ENCODE peak calls at places on chromosomes 1 and 21, in ten cellular contexts. One of them, this sample, is unnamed.

GRCh38 chr1:57411262-57411661 is 12.6 kb downstream of the DAB1 start:
- DNase-seq in heart right ventricle: no peak
- DNase-seq in NB4: no peak
- DNase-seq in fibroblast of lung: peak
- DNase-seq in skeletal muscle cell: peak
- DNase-seq in cardiac fibroblast: peak
- DNase-seq in SK-N-SH: no peak
- DNase-seq in H1: no peak
- DNase-seq in A549: no peak
- DNase-seq in CD8-positive, alpha-beta memory T cell: no peak
- DNase-seq in this sample: peak

GRCh38 chr21:34916446-34916845 is 132.7 kb downstream of the RUNX1 start:
- DNase-seq in heart right ventricle: no peak
- DNase-seq in SK-N-SH: no peak
- DNase-seq in A549: no peak
- DNase-seq in H1: no peak
- DNase-seq in fibroblast of lung: no peak
- DNase-seq in NB4: no peak
- DNase-seq in cardiac fibroblast: peak
- DNase-seq in CD8-positive, alpha-beta memory T cell: no peak
- DNase-seq in skeletal muscle cell: no peak
- DNase-seq in this sample: no peak

GRCh38 chr1:67013573-67013972 is 40.4 kb downstream of the SLC35D1 start:
- DNase-seq in skeletal muscle cell: no peak
- DNase-seq in A549: no peak
- DNase-seq in cardiac fibroblast: peak
- DNase-seq in H1: no peak
- DNase-seq in NB4: peak
- DNase-seq in fibroblast of lung: peak
- DNase-seq in CD8-positive, alpha-beta memory T cell: no peak
- DNase-seq in heart right ventricle: no peak
- DNase-seq in SK-N-SH: no peak
- DNase-seq in this sample: no peak

GRCh38 chr1:29380532-29380931 is 144.2 kb downstream of the PTPRU start:
- DNase-seq in fibroblast of lung: peak
- DNase-seq in cardiac fibroblast: peak
- DNase-seq in skeletal muscle cell: peak
- DNase-seq in heart right ventricle: no peak
- DNase-seq in H1: no peak
- DNase-seq in A549: no peak
- DNase-seq in NB4: no peak
- DNase-seq in SK-N-SH: no peak
- DNase-seq in CD8-positive, alpha-beta memory T cell: no peak
- DNase-seq in this sample: no peak

GRCh38 chr1:194598098-194598497 is 1411.7 kb upstream of the B3GALT2 start:
- DNase-seq in NB4: no peak
- DNase-seq in CD8-positive, alpha-beta memory T cell: no peak
- DNase-seq in A549: no peak
- DNase-seq in H1: no peak
- DNase-seq in heart right ventricle: no peak
- DNase-seq in SK-N-SH: peak
- DNase-seq in cardiac fibroblast: no peak
- DNase-seq in fibroblast of lung: peak
- DNase-seq in skeletal muscle cell: no peak
- DNase-seq in this sample: no peak

GRCh38 chr1:54849219-54850081 is 37.5 kb downstream of the DHCR24 start:
- DNase-seq in heart right ventricle: no peak
- DNase-seq in cardiac fibroblast: no peak
- DNase-seq in NB4: no peak
- DNase-seq in SK-N-SH: no peak
- DNase-seq in H1: no peak
- DNase-seq in A549: no peak
- DNase-seq in fibroblast of lung: peak
- DNase-seq in CD8-positive, alpha-beta memory T cell: no peak
- DNase-seq in skeletal muscle cell: no peak
- DNase-seq in this sample: no peak

GRCh38 chr1:77540501-77541161 is 141.8 kb downstream of the ZZZ3 start:
- DNase-seq in SK-N-SH: no peak
- DNase-seq in NB4: peak
- DNase-seq in A549: peak
- DNase-seq in fibroblast of lung: peak
- DNase-seq in heart right ventricle: no peak
- DNase-seq in skeletal muscle cell: peak
- DNase-seq in H1: no peak
- DNase-seq in cardiac fibroblast: peak
- DNase-seq in CD8-positive, alpha-beta memory T cell: no peak
- DNase-seq in this sample: no peak

GRCh38 chr1:234628099-234628498 is 18.1 kb upstream of the IRF2BP2 start:
- DNase-seq in skeletal muscle cell: peak
- DNase-seq in cardiac fibroblast: peak
- DNase-seq in fibroblast of lung: peak
- DNase-seq in heart right ventricle: no peak
- DNase-seq in H1: no peak
- DNase-seq in SK-N-SH: no peak
- DNase-seq in A549: peak
- DNase-seq in NB4: no peak
- DNase-seq in CD8-positive, alpha-beta memory T cell: no peak
- DNase-seq in this sample: peak

GRCh38 chr1:53411541-53412152 is 47.6 kb upstream of the DMRTB1 start:
- DNase-seq in heart right ventricle: no peak
- DNase-seq in H1: peak
- DNase-seq in cardiac fibroblast: peak
- DNase-seq in skeletal muscle cell: no peak
- DNase-seq in NB4: no peak
- DNase-seq in A549: no peak
- DNase-seq in CD8-positive, alpha-beta memory T cell: no peak
- DNase-seq in SK-N-SH: no peak
- DNase-seq in fibroblast of lung: no peak
- DNase-seq in this sample: no peak

GRCh38 chr1:179583869-179584268 is 7.8 kb upstream of the TDRD5 start:
- DNase-seq in skeletal muscle cell: no peak
- DNase-seq in A549: no peak
- DNase-seq in fibroblast of lung: no peak
- DNase-seq in heart right ventricle: no peak
- DNase-seq in CD8-positive, alpha-beta memory T cell: no peak
- DNase-seq in NB4: no peak
- DNase-seq in SK-N-SH: no peak
- DNase-seq in H1: no peak
- DNase-seq in cardiac fibroblast: no peak
- DNase-seq in this sample: no peak

GRCh38 chr21:25895565-25896205 is 160.9 kb downstream of the GABPA start:
- DNase-seq in SK-N-SH: peak
- DNase-seq in skeletal muscle cell: no peak
- DNase-seq in cardiac fibroblast: peak
- DNase-seq in CD8-positive, alpha-beta memory T cell: peak
- DNase-seq in fibroblast of lung: peak
- DNase-seq in H1: no peak
- DNase-seq in heart right ventricle: no peak
- DNase-seq in A549: no peak
- DNase-seq in NB4: peak
- DNase-seq in this sample: no peak

GRCh38 chr1:162674018-162674608 is 41.8 kb downstream of the DDR2 start:
- DNase-seq in NB4: no peak
- DNase-seq in cardiac fibroblast: peak
- DNase-seq in skeletal muscle cell: no peak
- DNase-seq in fibroblast of lung: peak
- DNase-seq in heart right ventricle: no peak
- DNase-seq in SK-N-SH: no peak
- DNase-seq in H1: no peak
- DNase-seq in A549: no peak
- DNase-seq in CD8-positive, alpha-beta memory T cell: no peak
- DNase-seq in this sample: no peak

GRCh38 chr1:116508984-116509980 is 61.5 kb downstream of the CD58 start:
- DNase-seq in fibroblast of lung: peak
- DNase-seq in cardiac fibroblast: peak
- DNase-seq in NB4: peak
- DNase-seq in SK-N-SH: no peak
- DNase-seq in skeletal muscle cell: peak
- DNase-seq in heart right ventricle: no peak
- DNase-seq in CD8-positive, alpha-beta memory T cell: no peak
- DNase-seq in A549: peak
- DNase-seq in H1: no peak
- DNase-seq in this sample: no peak

GRCh38 chr1:228739826-228740225 is 4.5 kb downstream of the RHOU start:
- DNase-seq in fibroblast of lung: no peak
- DNase-seq in heart right ventricle: no peak
- DNase-seq in skeletal muscle cell: no peak
- DNase-seq in CD8-positive, alpha-beta memory T cell: no peak
- DNase-seq in cardiac fibroblast: no peak
- DNase-seq in H1: no peak
- DNase-seq in NB4: no peak
- DNase-seq in A549: no peak
- DNase-seq in SK-N-SH: no peak
- DNase-seq in this sample: no peak

GRCh38 chr1:187167555-187167954 is 338.8 kb downstream of the PLA2G4A start:
- DNase-seq in cardiac fibroblast: no peak
- DNase-seq in A549: no peak
- DNase-seq in CD8-positive, alpha-beta memory T cell: no peak
- DNase-seq in skeletal muscle cell: no peak
- DNase-seq in NB4: no peak
- DNase-seq in heart right ventricle: no peak
- DNase-seq in H1: no peak
- DNase-seq in SK-N-SH: peak
- DNase-seq in fibroblast of lung: no peak
- DNase-seq in this sample: no peak

GRCh38 chr1:26994020-26994745 is 691 bp downstream of the TRNP1 start:
- DNase-seq in NB4: peak
- DNase-seq in skeletal muscle cell: no peak
- DNase-seq in H1: peak
- DNase-seq in SK-N-SH: peak
- DNase-seq in A549: no peak
- DNase-seq in cardiac fibroblast: no peak
- DNase-seq in heart right ventricle: peak
- DNase-seq in fibroblast of lung: no peak
- DNase-seq in CD8-positive, alpha-beta memory T cell: no peak
- DNase-seq in this sample: no peak
- H3K4me3 ChIP-seq in NB4: no peak
- H3K4me3 ChIP-seq in skeletal muscle cell: peak
- H3K4me3 ChIP-seq in H1: peak
- H3K4me3 ChIP-seq in SK-N-SH: peak
- H3K4me3 ChIP-seq in A549: peak
- H3K4me3 ChIP-seq in cardiac fibroblast: peak
- H3K4me3 ChIP-seq in heart right ventricle: peak
- H3K4me3 ChIP-seq in fibroblast of lung: peak
- H3K4me3 ChIP-seq in CD8-positive, alpha-beta memory T cell: peak
- H3K4me3 ChIP-seq in this sample: peak

GRCh38 chr1:235651170-235651806 is 1.7 kb upstream of the GNG4 start:
- DNase-seq in NB4: no peak
- DNase-seq in H1: no peak
- DNase-seq in heart right ventricle: no peak
- DNase-seq in fibroblast of lung: no peak
- DNase-seq in A549: no peak
- DNase-seq in cardiac fibroblast: no peak
- DNase-seq in CD8-positive, alpha-beta memory T cell: no peak
- DNase-seq in SK-N-SH: no peak
- DNase-seq in skeletal muscle cell: no peak
- DNase-seq in this sample: no peak
- H3K4me3 ChIP-seq in NB4: no peak
- H3K4me3 ChIP-seq in H1: peak
- H3K4me3 ChIP-seq in heart right ventricle: no peak
- H3K4me3 ChIP-seq in fibroblast of lung: no peak
- H3K4me3 ChIP-seq in A549: no peak
- H3K4me3 ChIP-seq in cardiac fibroblast: no peak
- H3K4me3 ChIP-seq in CD8-positive, alpha-beta memory T cell: no peak
- H3K4me3 ChIP-seq in SK-N-SH: no peak
- H3K4me3 ChIP-seq in skeletal muscle cell: no peak
- H3K4me3 ChIP-seq in this sample: no peak

GRCh38 chr1:182388392-182389134 is 3.0 kb downstream of the GLUL start:
- DNase-seq in CD8-positive, alpha-beta memory T cell: no peak
- DNase-seq in H1: no peak
- DNase-seq in NB4: no peak
- DNase-seq in fibroblast of lung: no peak
- DNase-seq in skeletal muscle cell: no peak
- DNase-seq in SK-N-SH: no peak
- DNase-seq in cardiac fibroblast: no peak
- DNase-seq in heart right ventricle: no peak
- DNase-seq in A549: no peak
- DNase-seq in this sample: no peak

GRCh38 chr1:182389619-182390047 is 2.0 kb downstream of the GLUL start:
- DNase-seq in NB4: peak
- DNase-seq in A549: no peak
- DNase-seq in H1: no peak
- DNase-seq in heart right ventricle: no peak
- DNase-seq in CD8-positive, alpha-beta memory T cell: no peak
- DNase-seq in cardiac fibroblast: peak
- DNase-seq in skeletal muscle cell: no peak
- DNase-seq in SK-N-SH: peak
- DNase-seq in fibroblast of lung: no peak
- DNase-seq in this sample: no peak

GRCh38 chr1:182385885-182386853 is 5.4 kb downstream of the GLUL start:
- DNase-seq in CD8-positive, alpha-beta memory T cell: no peak
- DNase-seq in SK-N-SH: no peak
- DNase-seq in NB4: no peak
- DNase-seq in H1: no peak
- DNase-seq in A549: no peak
- DNase-seq in heart right ventricle: no peak
- DNase-seq in fibroblast of lung: no peak
- DNase-seq in skeletal muscle cell: no peak
- DNase-seq in cardiac fibroblast: no peak
- DNase-seq in this sample: no peak

GRCh38 chr1:182386980-182387379 is 4.6 kb downstream of the GLUL start:
- DNase-seq in skeletal muscle cell: no peak
- DNase-seq in cardiac fibroblast: no peak
- DNase-seq in NB4: no peak
- DNase-seq in A549: no peak
- DNase-seq in CD8-positive, alpha-beta memory T cell: no peak
- DNase-seq in H1: no peak
- DNase-seq in fibroblast of lung: no peak
- DNase-seq in SK-N-SH: no peak
- DNase-seq in heart right ventricle: no peak
- DNase-seq in this sample: no peak

DNA sequence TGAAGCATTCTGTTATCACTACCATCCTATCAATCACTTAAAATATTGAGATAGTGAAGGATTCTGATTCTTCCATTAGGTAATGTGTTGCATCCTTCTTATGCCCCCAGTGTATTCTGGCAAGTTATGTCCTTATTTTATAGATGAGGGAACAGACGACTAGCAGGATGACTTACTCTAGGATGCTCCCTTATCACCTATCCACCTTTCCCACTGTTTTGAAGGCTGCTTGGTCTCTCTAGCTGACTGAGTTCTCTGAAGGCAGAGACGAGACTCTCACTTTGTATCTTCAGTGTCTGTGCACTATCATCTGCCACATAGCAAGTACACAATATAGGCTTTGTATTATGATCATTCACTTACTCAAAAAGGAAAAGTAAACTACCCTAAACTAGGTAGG is 4.0 kb downstream of the GLUL start:
- DNase-seq in H1: no peak
- DNase-seq in cardiac fibroblast: no peak
- DNase-seq in heart right ventricle: no peak
- DNase-seq in CD8-positive, alpha-beta memory T cell: no peak
- DNase-seq in NB4: no peak
- DNase-seq in skeletal muscle cell: no peak
- DNase-seq in fibroblast of lung: no peak
- DNase-seq in SK-N-SH: no peak
- DNase-seq in A549: no peak
- DNase-seq in this sample: no peak
- H3K4me3 ChIP-seq in H1: peak
- H3K4me3 ChIP-seq in cardiac fibroblast: no peak
- H3K4me3 ChIP-seq in heart right ventricle: no peak
- H3K4me3 ChIP-seq in CD8-positive, alpha-beta memory T cell: no peak
- H3K4me3 ChIP-seq in NB4: peak
- H3K4me3 ChIP-seq in skeletal muscle cell: no peak
- H3K4me3 ChIP-seq in fibroblast of lung: no peak
- H3K4me3 ChIP-seq in SK-N-SH: no peak
- H3K4me3 ChIP-seq in A549: no peak
- H3K4me3 ChIP-seq in this sample: peak

GRCh38 chr21:38938343-38938742 is 132.6 kb downstream of the ETS2 start:
- DNase-seq in A549: no peak
- DNase-seq in SK-N-SH: peak
- DNase-seq in CD8-positive, alpha-beta memory T cell: peak
- DNase-seq in H1: no peak
- DNase-seq in cardiac fibroblast: peak
- DNase-seq in NB4: peak
- DNase-seq in fibroblast of lung: peak
- DNase-seq in skeletal muscle cell: no peak
- DNase-seq in heart right ventricle: no peak
- DNase-seq in this sample: no peak
- H3K4me3 ChIP-seq in A549: no peak
- H3K4me3 ChIP-seq in SK-N-SH: no peak
- H3K4me3 ChIP-seq in CD8-positive, alpha-beta memory T cell: no peak
- H3K4me3 ChIP-seq in H1: no peak
- H3K4me3 ChIP-seq in cardiac fibroblast: no peak
- H3K4me3 ChIP-seq in NB4: no peak
- H3K4me3 ChIP-seq in fibroblast of lung: no peak
- H3K4me3 ChIP-seq in skeletal muscle cell: no peak
- H3K4me3 ChIP-seq in heart right ventricle: no peak
- H3K4me3 ChIP-seq in this sample: no peak